ENCODE peak calls at places on chromosomes 1 and 21, in four cellular contexts. R is neuronal stem cell, N is MM.1S, V is HepG2. E is an unnamed sample.

GRCh38 chr1:214126697-214127146 is 138.9 kb downstream of the PROX1 start:
- DNase-seq in N (no peak), R (no peak), V (peak; percentile 59), E (no peak)

GRCh38 chr1:17527036-17527914 is 12.2 kb upstream of the ARHGEF10L start:
- DNase-seq in N (no peak), V (no peak), R (no peak), E (no peak)

GRCh38 chr21:36816556-36817130 is 117.7 kb downstream of the SIM2 start:
- DNase-seq in V (no peak), N (no peak), R (no peak), E (no peak)

GRCh38 chr1:215273838-215274516 is 191.4 kb downstream of the KCNK2 start:
- DNase-seq in N (no peak), R (no peak), V (no peak), E (no peak)

GRCh38 chr1:59685666-59686065 is 129.1 kb upstream of the HOOK1 start:
- DNase-seq in N (no peak), R (no peak), V (no peak), E (no peak)

GRCh38 chr1:175538442-175538841 is 205.0 kb downstream of the TNR start:
- DNase-seq in N (no peak), R (no peak), V (no peak), E (no peak)

GRCh38 chr1:18530567-18531502 is 50.1 kb downstream of the KLHDC7A start:
- DNase-seq in R (no peak), V (peak; percentile 21), N (no peak), E (peak; percentile 1)

GRCh38 chr1:29640428-29640785 is 404.1 kb downstream of the PTPRU start:
- DNase-seq in V (no peak), R (no peak), N (no peak), E (no peak)

GRCh38 chr1:206672011-206672688 is 12.6 kb upstream of the MAPKAPK2 start:
- DNase-seq in R (no peak), V (no peak), N (no peak), E (no peak)

GRCh38 chr1:196680107-196680506 is 28.3 kb downstream of the CFH start:
- DNase-seq in V (no peak), N (no peak), R (no peak), E (no peak)

GRCh38 chr1:211583011-211583995 is 4.3 kb upstream of the SLC30A1 start:
- DNase-seq in N (no peak), R (no peak), V (no peak), E (no peak)

GRCh38 chr1:3195966-3196515 is 127.0 kb downstream of the PRDM16 start:
- DNase-seq in V (no peak), N (no peak), R (no peak), E (no peak)

GRCh38 chr1:20981903-20982695 is 194.6 kb downstream of the EIF4G3 start:
- DNase-seq in V (peak; percentile 28), N (no peak), R (no peak), E (no peak)

GRCh38 chr1:11376981-11377583 is 101.9 kb upstream of the DISP3 start:
- DNase-seq in V (no peak), R (no peak), N (no peak), E (no peak)

GRCh38 chr21:40271169-40271568 is 403.9 kb downstream of the PCP4 start:
- DNase-seq in R (no peak), N (no peak), V (no peak), E (no peak)

GRCh38 chr1:181189691-181190361 is 101.3 kb downstream of the IER5 start:
- DNase-seq in R (peak; percentile 80), N (peak; percentile 64), V (peak; percentile 20), E (peak; percentile 44)

DNA sequence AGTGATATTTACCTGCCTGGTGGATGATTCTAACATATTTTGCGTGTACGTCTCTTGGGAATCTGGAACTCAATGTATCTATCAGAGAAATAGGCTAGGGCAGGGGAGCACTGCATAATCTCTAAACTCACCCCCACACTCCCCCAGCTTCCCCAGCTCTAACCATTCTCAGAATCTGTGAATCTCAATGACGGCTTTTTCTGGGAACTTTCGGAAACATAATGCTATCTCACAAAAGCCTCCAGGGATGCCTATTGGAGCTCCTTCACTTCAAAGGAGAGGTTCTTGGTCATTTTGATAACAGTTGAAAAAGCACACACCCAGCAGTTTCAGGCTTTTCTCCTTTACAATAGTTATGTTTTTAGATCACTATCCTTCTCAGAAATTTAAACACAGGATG is 113.8 kb upstream of the MAGI3 start:
- DNase-seq in R (no peak), V (no peak), N (no peak), E (peak; percentile 15)
- H3K27me3 ChIP-seq in R (no peaks in the 10 kb centered on the region), V (no peaks in the 10 kb centered on the region), N (no peaks in the 10 kb centered on the region), E (peaks cover 10% of the 10 kb centered on the region)

GRCh38 chr1:89939059-89939570 is 55.8 kb upstream of the ZNF326 start:
- DNase-seq in R (peak; percentile 17), N (no peak), V (no peak), E (no peak)

GRCh38 chr1:89942825-89943658 is 51.9 kb upstream of the ZNF326 start:
- DNase-seq in V (peak; percentile 96), N (no peak), R (no peak), E (no peak)

GRCh38 chr1:89939693-89940438 is 55.0 kb upstream of the ZNF326 start:
- DNase-seq in N (no peak), V (no peak), R (no peak), E (no peak)

GRCh38 chr1:89942014-89942413 is 52.9 kb upstream of the ZNF326 start:
- DNase-seq in V (no peak), R (no peak), N (no peak), E (no peak)

DNA sequence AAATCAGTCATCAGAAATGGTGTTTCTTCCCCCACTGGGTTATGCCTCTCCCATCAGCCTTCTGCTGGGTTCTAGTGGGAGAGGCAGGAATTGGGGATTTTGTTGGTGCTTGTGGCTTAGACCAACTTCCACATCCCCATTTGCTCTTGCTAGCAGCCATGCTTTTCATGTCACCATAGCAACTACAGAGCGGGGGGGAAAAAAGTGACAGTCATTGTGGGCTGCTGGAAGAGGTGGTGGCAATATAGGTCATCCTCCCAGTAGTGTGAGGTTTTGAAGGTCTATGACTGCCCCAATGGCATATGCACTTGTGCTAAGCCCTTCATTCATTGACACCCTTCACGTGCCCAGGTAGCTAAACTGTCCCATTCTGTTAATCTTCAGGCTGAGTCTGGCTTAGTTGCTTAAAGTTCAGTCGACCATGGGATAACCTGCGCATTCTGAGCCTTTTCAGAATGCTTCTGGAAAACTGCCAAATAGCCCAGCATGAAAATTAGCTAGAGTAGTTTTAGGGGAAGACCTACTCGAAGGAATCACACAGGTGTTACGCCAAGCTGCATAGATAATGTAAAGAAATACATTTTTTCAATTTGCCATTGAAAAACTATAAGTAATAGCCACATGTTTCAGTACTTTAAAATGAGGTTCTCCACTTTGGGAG is 53.7 kb upstream of the ZNF326 start:
- DNase-seq in V (no peak), N (no peak), R (no peak), E (no peak)
- H3K27ac ChIP-seq in V (no peak overlapping the region), N (no peak overlapping the region), R (no peak overlapping the region), E (no peak overlapping the region)

DNA sequence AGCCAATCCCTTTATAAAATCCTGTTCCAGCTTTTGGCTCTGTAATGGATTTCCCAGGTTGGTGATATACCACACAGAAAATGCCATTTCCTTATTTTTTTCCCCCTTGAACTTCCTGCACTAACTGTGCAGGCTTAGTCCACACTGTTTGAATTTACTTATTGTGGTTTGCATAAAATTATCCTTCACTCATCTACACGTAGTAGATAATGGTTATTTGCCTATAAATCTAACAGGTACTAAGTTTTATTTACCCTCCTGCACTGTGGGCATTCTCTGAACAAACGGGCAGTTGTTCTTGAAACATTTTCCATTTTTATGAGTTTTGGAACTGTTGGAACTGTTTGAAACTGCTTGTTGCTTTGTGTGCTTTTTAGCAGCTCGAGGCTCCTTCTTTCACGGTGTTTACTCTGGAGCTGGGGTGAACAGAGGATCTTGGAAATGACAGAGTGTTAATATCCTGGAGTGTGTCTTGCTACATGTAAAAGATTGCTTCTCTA is 23.0 kb upstream of the KIFAP3 start:
- DNase-seq in V (no peak), N (no peak), R (no peak), E (no peak)
- H3K4me3 ChIP-seq in V (no peak overlapping the region), N (no peak overlapping the region), R (no peak overlapping the region), E (no peak overlapping the region)

GRCh38 chr1:47415728-47416318 is at the start of gene FOXE3:
- DNase-seq in N (no peak), V (no peak), R (no peak), E (no peak)
- H3K27me3 ChIP-seq in N (no peaks in the 10 kb centered on the region), V (no peaks in the 10 kb centered on the region), R (peaks cover 61% of the 10 kb centered on the region), E (peaks cover 19% of the 10 kb centered on the region)

GRCh38 chr1:201763439-201764140 is 65.4 kb upstream of the IPO9 start:
- DNase-seq in N (peak; percentile 57), R (no peak), V (no peak), E (no peak)

GRCh38 chr1:201761178-201761577 is 67.8 kb upstream of the IPO9 start:
- DNase-seq in N (no peak), V (no peak), R (no peak), E (no peak)

GRCh38 chr1:201761871-201762270 is 67.1 kb upstream of the IPO9 start:
- DNase-seq in R (no peak), N (no peak), V (no peak), E (no peak)

GRCh38 chr1:201766117-201766863 is 62.7 kb upstream of the IPO9 start:
- DNase-seq in N (no peak), R (no peak), V (no peak), E (no peak)

DNA sequence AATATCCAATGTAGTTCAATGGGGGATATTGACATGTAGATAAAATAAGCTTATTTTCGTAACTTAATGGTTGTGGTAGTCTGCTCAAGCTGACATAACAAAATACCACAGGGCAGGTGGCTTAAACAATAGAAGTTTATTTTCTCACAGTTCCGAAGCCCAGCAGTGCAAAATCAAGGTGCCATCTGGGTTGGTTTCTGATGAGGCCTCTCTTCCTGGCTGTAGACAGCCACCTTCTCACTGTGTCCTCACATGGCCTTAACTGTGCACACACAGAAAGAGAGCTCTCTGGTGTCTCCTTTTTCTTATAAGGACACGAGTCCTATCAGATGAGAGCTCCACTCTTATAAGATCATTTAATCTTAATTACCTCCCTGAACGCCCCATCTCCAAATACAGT is 64.8 kb upstream of the IPO9 start:
- DNase-seq in N (peak; percentile 94), V (no peak), R (no peak), E (no peak)
- H3K27ac ChIP-seq in N (peak overlapping the region; percentile 62), V (no peak overlapping the region), R (peak overlapping the region; percentile 86), E (no peak overlapping the region)

GRCh38 chr1:61254629-61255323 is 172.4 kb downstream of the NFIA start:
- DNase-seq in V (no peak), R (no peak), N (no peak), E (no peak)
- H3K4me3 ChIP-seq in V (no peak overlapping the region), R (no peak overlapping the region), N (no peak overlapping the region), E (no peak overlapping the region)